ENCODE peak calls at places on chromosomes 16 and 17, in nine cellular contexts. Z is cardiac fibroblast; S is A549; H is AG08395; G is adipocyte; N is lower lobe of right lung; J is putamen; O is activated T-cell treated with anti-CD3 and anti-CD28 coated beads, Interleukin-2, amount 50 U/mL, for 48 hours; B is hippocampal formation. C is an unnamed sample.

GRCh38 chr17:40497704-40498103 is 3.7 kb downstream of the TNS4 start:
- DNase-seq in G (peak), Z (peak), O (no peak), J (no peak), N (no peak), H (peak), S (no peak), B (no peak), C (no peak)

GRCh38 chr17:59292174-59292523 is 39.3 kb upstream of the YPEL2 start:
- DNase-seq in O (no peak), G (no peak), N (no peak), S (no peak), H (no peak), J (no peak), B (no peak), Z (no peak), C (no peak)

GRCh38 chr16:67104061-67104460 is 5.7 kb upstream of the PHAF1 start:
- DNase-seq in H (no peak), G (peak), S (no peak), Z (peak), J (no peak), B (no peak), N (no peak), O (no peak), C (no peak)

GRCh38 chr17:48003686-48004120 is 32.8 kb downstream of the CDK5RAP3 start:
- DNase-seq in G (no peak), Z (no peak), O (no peak), H (no peak), J (no peak), B (no peak), N (no peak), S (no peak), C (no peak)

GRCh38 chr17:62819511-62820221 is 11.6 kb upstream of the MARCHF10 start:
- DNase-seq in J (no peak), S (peak), B (no peak), H (peak), N (peak), Z (peak), G (peak), O (no peak), C (no peak)

GRCh38 chr16:70460737-70461261 is 6.4 kb downstream of the FCSK start:
- DNase-seq in O (no peak), Z (peak), N (no peak), G (no peak), B (no peak), S (no peak), H (peak), J (no peak), C (no peak)

GRCh38 chr17:78358538-78359215 is 1.2 kb downstream of the SOCS3 start:
- DNase-seq in G (peak), Z (peak), O (peak), B (no peak), H (no peak), S (no peak), N (peak), J (no peak), C (peak)

GRCh38 chr16:84268661-84269060 is 26.0 kb upstream of the WFDC1 start:
- DNase-seq in N (no peak), J (no peak), Z (no peak), G (no peak), S (no peak), H (no peak), B (no peak), O (no peak), C (no peak)

GRCh38 chr16:4648917-4649316 is 24.3 kb downstream of the MGRN1 start:
- DNase-seq in B (no peak), H (no peak), Z (no peak), G (no peak), S (no peak), O (peak), N (no peak), J (no peak), C (no peak)

GRCh38 chr17:73399056-73399455 is 87.3 kb upstream of the CDC42EP4 start:
- DNase-seq in J (no peak), S (no peak), G (no peak), N (no peak), Z (no peak), B (no peak), H (no peak), O (no peak), C (no peak)

GRCh38 chr17:45227101-45227591 is 5.5 kb downstream of the FMNL1 start:
- DNase-seq in B (no peak), H (no peak), S (no peak), O (peak), J (no peak), Z (no peak), G (no peak), N (no peak), C (peak)

GRCh38 chr16:50198802-50199410 is 45.8 kb downstream of the TENT4B start:
- DNase-seq in N (no peak), G (no peak), Z (no peak), O (no peak), S (no peak), H (no peak), J (no peak), B (no peak), C (no peak)

GRCh38 chr17:82031303-82031884 is at the start of gene RAC3:
- DNase-seq in N (no peak), G (peak), S (no peak), H (no peak), B (no peak), Z (peak), J (no peak), O (peak), C (no peak)

GRCh38 chr16:72769876-72770275 is 278.1 kb downstream of the ZFHX3 start:
- DNase-seq in N (no peak), H (no peak), B (no peak), O (no peak), J (no peak), S (no peak), Z (no peak), G (no peak), C (no peak)

GRCh38 chr17:57097832-57098421 is 12.9 kb downstream of the AKAP1 start:
- DNase-seq in H (peak), B (no peak), S (no peak), Z (peak), G (peak), J (no peak), O (no peak), N (no peak), C (no peak)

GRCh38 chr16:29011112-29011511 is 26.3 kb downstream of the LAT start:
- DNase-seq in G (no peak), N (no peak), J (no peak), H (no peak), S (no peak), Z (no peak), B (no peak), O (no peak), C (no peak)

GRCh38 chr16:81697321-81697885 is 81.7 kb upstream of the PLCG2 start:
- DNase-seq in G (peak), J (no peak), B (no peak), O (peak), S (peak), Z (peak), H (peak), N (no peak), C (peak)

GRCh38 chr17:74296548-74296936 is 22.5 kb downstream of the DNAI2 start:
- DNase-seq in S (peak), O (peak), G (peak), N (peak), H (peak), J (peak), Z (peak), B (peak), C (no peak)

GRCh38 chr16:888901-889570 is 81.7 kb downstream of the LMF1 start:
- DNase-seq in J (no peak), O (no peak), S (no peak), Z (no peak), H (no peak), N (peak), G (no peak), B (no peak), C (no peak)

GRCh38 chr16:2511128-2511785 is 2.5 kb upstream of the ATP6V0C start:
- DNase-seq in G (peak), J (no peak), S (no peak), B (no peak), O (no peak), N (peak), Z (peak), H (peak), C (peak)

GRCh38 chr16:17416461-17417221 is 54.1 kb downstream of the XYLT1 start:
- DNase-seq in B (peak), G (peak), H (peak), O (peak), Z (peak), S (no peak), J (peak), N (peak), C (peak)

C was measured in mucosa of descending colon.